ENCODE peak calls at places on chromosomes 11 and 22, in six cellular contexts. One of them, this sample, is unnamed.

GRCh38 chr11:9601041-9601875 is 27.8 kb downstream of the WEE1 start:
- DNase-seq in activated CD4-positive, CD25-positive, alpha-beta regulatory T cell treated with anti-CD3 and anti-CD28 coated beads, Interleukin-2, amount 50 U/mL, for 16 hours: no peak
- DNase-seq in coronary artery: no peak
- DNase-seq in stimulated activated CD8-positive, alpha-beta memory T cell treated with anti-CD3 and anti-CD28 coated beads, Interleukin-15, amount 100 ng/mL, for 24 hours: no peak
- DNase-seq in uterus: no peak
- DNase-seq in caudate nucleus: no peak
- DNase-seq in this sample: no peak

GRCh38 chr22:46750861-46751260 is 11.6 kb upstream of the TBC1D22A start:
- DNase-seq in activated CD4-positive, CD25-positive, alpha-beta regulatory T cell treated with anti-CD3 and anti-CD28 coated beads, Interleukin-2, amount 50 U/mL, for 16 hours: no peak
- DNase-seq in coronary artery: no peak
- DNase-seq in stimulated activated CD8-positive, alpha-beta memory T cell treated with anti-CD3 and anti-CD28 coated beads, Interleukin-15, amount 100 ng/mL, for 24 hours: no peak
- DNase-seq in uterus: no peak
- DNase-seq in caudate nucleus: no peak
- DNase-seq in this sample: no peak

GRCh38 chr22:41499624-41500280 is 30.8 kb downstream of the ACO2 start:
- DNase-seq in activated CD4-positive, CD25-positive, alpha-beta regulatory T cell treated with anti-CD3 and anti-CD28 coated beads, Interleukin-2, amount 50 U/mL, for 16 hours: no peak
- DNase-seq in coronary artery: no peak
- DNase-seq in stimulated activated CD8-positive, alpha-beta memory T cell treated with anti-CD3 and anti-CD28 coated beads, Interleukin-15, amount 100 ng/mL, for 24 hours: no peak
- DNase-seq in uterus: no peak
- DNase-seq in caudate nucleus: no peak
- DNase-seq in this sample: no peak

GRCh38 chr11:11782532-11783110 is 59.2 kb upstream of the USP47 start:
- DNase-seq in activated CD4-positive, CD25-positive, alpha-beta regulatory T cell treated with anti-CD3 and anti-CD28 coated beads, Interleukin-2, amount 50 U/mL, for 16 hours: no peak
- DNase-seq in coronary artery: no peak
- DNase-seq in stimulated activated CD8-positive, alpha-beta memory T cell treated with anti-CD3 and anti-CD28 coated beads, Interleukin-15, amount 100 ng/mL, for 24 hours: no peak
- DNase-seq in uterus: no peak
- DNase-seq in caudate nucleus: no peak
- DNase-seq in this sample: no peak

GRCh38 chr11:116415095-116415494 is 357.7 kb downstream of the BUD13 start:
- DNase-seq in activated CD4-positive, CD25-positive, alpha-beta regulatory T cell treated with anti-CD3 and anti-CD28 coated beads, Interleukin-2, amount 50 U/mL, for 16 hours: no peak
- DNase-seq in coronary artery: no peak
- DNase-seq in stimulated activated CD8-positive, alpha-beta memory T cell treated with anti-CD3 and anti-CD28 coated beads, Interleukin-15, amount 100 ng/mL, for 24 hours: no peak
- DNase-seq in uterus: no peak
- DNase-seq in caudate nucleus: no peak
- DNase-seq in this sample: no peak

GRCh38 chr11:19512621-19513020 is 200.0 kb upstream of the NAV2 start:
- DNase-seq in activated CD4-positive, CD25-positive, alpha-beta regulatory T cell treated with anti-CD3 and anti-CD28 coated beads, Interleukin-2, amount 50 U/mL, for 16 hours: no peak
- DNase-seq in coronary artery: peak
- DNase-seq in stimulated activated CD8-positive, alpha-beta memory T cell treated with anti-CD3 and anti-CD28 coated beads, Interleukin-15, amount 100 ng/mL, for 24 hours: no peak
- DNase-seq in uterus: no peak
- DNase-seq in caudate nucleus: no peak
- DNase-seq in this sample: no peak

GRCh38 chr11:93652161-93652597 is 9.3 kb upstream of the CEP295 start:
- DNase-seq in activated CD4-positive, CD25-positive, alpha-beta regulatory T cell treated with anti-CD3 and anti-CD28 coated beads, Interleukin-2, amount 50 U/mL, for 16 hours: no peak
- DNase-seq in coronary artery: no peak
- DNase-seq in stimulated activated CD8-positive, alpha-beta memory T cell treated with anti-CD3 and anti-CD28 coated beads, Interleukin-15, amount 100 ng/mL, for 24 hours: no peak
- DNase-seq in uterus: no peak
- DNase-seq in caudate nucleus: peak
- DNase-seq in this sample: peak

GRCh38 chr11:363948-364761 is 5.1 kb upstream of the B4GALNT4 start:
- DNase-seq in activated CD4-positive, CD25-positive, alpha-beta regulatory T cell treated with anti-CD3 and anti-CD28 coated beads, Interleukin-2, amount 50 U/mL, for 16 hours: peak
- DNase-seq in coronary artery: no peak
- DNase-seq in stimulated activated CD8-positive, alpha-beta memory T cell treated with anti-CD3 and anti-CD28 coated beads, Interleukin-15, amount 100 ng/mL, for 24 hours: no peak
- DNase-seq in uterus: no peak
- DNase-seq in caudate nucleus: no peak
- DNase-seq in this sample: no peak

GRCh38 chr11:67322049-67322448 is 18.7 kb downstream of the SSH3 start:
- DNase-seq in activated CD4-positive, CD25-positive, alpha-beta regulatory T cell treated with anti-CD3 and anti-CD28 coated beads, Interleukin-2, amount 50 U/mL, for 16 hours: no peak
- DNase-seq in coronary artery: no peak
- DNase-seq in stimulated activated CD8-positive, alpha-beta memory T cell treated with anti-CD3 and anti-CD28 coated beads, Interleukin-15, amount 100 ng/mL, for 24 hours: no peak
- DNase-seq in uterus: no peak
- DNase-seq in caudate nucleus: no peak
- DNase-seq in this sample: no peak

GRCh38 chr11:73308963-73309960 is 1.2 kb downstream of the ARHGEF17 start:
- DNase-seq in activated CD4-positive, CD25-positive, alpha-beta regulatory T cell treated with anti-CD3 and anti-CD28 coated beads, Interleukin-2, amount 50 U/mL, for 16 hours: no peak
- DNase-seq in coronary artery: peak
- DNase-seq in stimulated activated CD8-positive, alpha-beta memory T cell treated with anti-CD3 and anti-CD28 coated beads, Interleukin-15, amount 100 ng/mL, for 24 hours: no peak
- DNase-seq in uterus: peak
- DNase-seq in caudate nucleus: no peak
- DNase-seq in this sample: peak

GRCh38 chr22:37403267-37403960 is 23.9 kb downstream of the ELFN2 start:
- DNase-seq in activated CD4-positive, CD25-positive, alpha-beta regulatory T cell treated with anti-CD3 and anti-CD28 coated beads, Interleukin-2, amount 50 U/mL, for 16 hours: no peak
- DNase-seq in coronary artery: no peak
- DNase-seq in stimulated activated CD8-positive, alpha-beta memory T cell treated with anti-CD3 and anti-CD28 coated beads, Interleukin-15, amount 100 ng/mL, for 24 hours: no peak
- DNase-seq in uterus: no peak
- DNase-seq in caudate nucleus: no peak
- DNase-seq in this sample: no peak

GRCh38 chr11:76614471-76615183 is 55.9 kb downstream of the LRRC32 start:
- DNase-seq in activated CD4-positive, CD25-positive, alpha-beta regulatory T cell treated with anti-CD3 and anti-CD28 coated beads, Interleukin-2, amount 50 U/mL, for 16 hours: no peak
- DNase-seq in coronary artery: peak
- DNase-seq in stimulated activated CD8-positive, alpha-beta memory T cell treated with anti-CD3 and anti-CD28 coated beads, Interleukin-15, amount 100 ng/mL, for 24 hours: no peak
- DNase-seq in uterus: peak
- DNase-seq in caudate nucleus: no peak
- DNase-seq in this sample: peak

GRCh38 chr11:64204464-64204989 is 2.0 kb upstream of the FERMT3 start:
- DNase-seq in activated CD4-positive, CD25-positive, alpha-beta regulatory T cell treated with anti-CD3 and anti-CD28 coated beads, Interleukin-2, amount 50 U/mL, for 16 hours: peak
- DNase-seq in coronary artery: no peak
- DNase-seq in stimulated activated CD8-positive, alpha-beta memory T cell treated with anti-CD3 and anti-CD28 coated beads, Interleukin-15, amount 100 ng/mL, for 24 hours: peak
- DNase-seq in uterus: peak
- DNase-seq in caudate nucleus: peak
- DNase-seq in this sample: peak

GRCh38 chr11:19279455-19279854 is 38.7 kb upstream of the E2F8 start:
- DNase-seq in activated CD4-positive, CD25-positive, alpha-beta regulatory T cell treated with anti-CD3 and anti-CD28 coated beads, Interleukin-2, amount 50 U/mL, for 16 hours: no peak
- DNase-seq in coronary artery: no peak
- DNase-seq in stimulated activated CD8-positive, alpha-beta memory T cell treated with anti-CD3 and anti-CD28 coated beads, Interleukin-15, amount 100 ng/mL, for 24 hours: no peak
- DNase-seq in uterus: no peak
- DNase-seq in caudate nucleus: no peak
- DNase-seq in this sample: no peak

GRCh38 chr22:20131856-20132685 is 467 bp downstream of the ZDHHC8 start:
- DNase-seq in activated CD4-positive, CD25-positive, alpha-beta regulatory T cell treated with anti-CD3 and anti-CD28 coated beads, Interleukin-2, amount 50 U/mL, for 16 hours: no peak
- DNase-seq in coronary artery: peak
- DNase-seq in stimulated activated CD8-positive, alpha-beta memory T cell treated with anti-CD3 and anti-CD28 coated beads, Interleukin-15, amount 100 ng/mL, for 24 hours: no peak
- DNase-seq in uterus: no peak
- DNase-seq in caudate nucleus: no peak
- DNase-seq in this sample: peak

GRCh38 chr11:12600829-12601228 is 73.4 kb upstream of the TEAD1 start:
- DNase-seq in activated CD4-positive, CD25-positive, alpha-beta regulatory T cell treated with anti-CD3 and anti-CD28 coated beads, Interleukin-2, amount 50 U/mL, for 16 hours: no peak
- DNase-seq in coronary artery: no peak
- DNase-seq in stimulated activated CD8-positive, alpha-beta memory T cell treated with anti-CD3 and anti-CD28 coated beads, Interleukin-15, amount 100 ng/mL, for 24 hours: no peak
- DNase-seq in uterus: no peak
- DNase-seq in caudate nucleus: no peak
- DNase-seq in this sample: no peak

GRCh38 chr11:34146866-34147265 is 41.4 kb downstream of the NAT10 start:
- DNase-seq in activated CD4-positive, CD25-positive, alpha-beta regulatory T cell treated with anti-CD3 and anti-CD28 coated beads, Interleukin-2, amount 50 U/mL, for 16 hours: no peak
- DNase-seq in coronary artery: no peak
- DNase-seq in stimulated activated CD8-positive, alpha-beta memory T cell treated with anti-CD3 and anti-CD28 coated beads, Interleukin-15, amount 100 ng/mL, for 24 hours: no peak
- DNase-seq in uterus: no peak
- DNase-seq in caudate nucleus: no peak
- DNase-seq in this sample: no peak

GRCh38 chr22:27349456-27349855 is 452.1 kb downstream of the MN1 start:
- DNase-seq in activated CD4-positive, CD25-positive, alpha-beta regulatory T cell treated with anti-CD3 and anti-CD28 coated beads, Interleukin-2, amount 50 U/mL, for 16 hours: no peak
- DNase-seq in coronary artery: no peak
- DNase-seq in stimulated activated CD8-positive, alpha-beta memory T cell treated with anti-CD3 and anti-CD28 coated beads, Interleukin-15, amount 100 ng/mL, for 24 hours: no peak
- DNase-seq in uterus: no peak
- DNase-seq in caudate nucleus: no peak
- DNase-seq in this sample: no peak